ENCODE peak calls at places on chromosomes 1 and 21, in five cellular contexts. One of them, this sample, is unnamed.

GRCh38 chr1:68116643-68117235 is 66.3 kb upstream of the DIRAS3 start:
- DNase-seq in A549: peak; percentile 38
- DNase-seq in psoas muscle: no peak
- DNase-seq in H9: no peak
- DNase-seq in lower lobe of right lung: no peak
- DNase-seq in this sample: peak; percentile 72

GRCh38 chr21:25831300-25831699 is 96.5 kb downstream of the GABPA start:
- DNase-seq in lower lobe of right lung: no peak
- DNase-seq in psoas muscle: no peak
- DNase-seq in H9: no peak
- DNase-seq in A549: no peak
- DNase-seq in this sample: no peak

GRCh38 chr1:175197536-175197935 is 5.0 kb upstream of the KIAA0040 start:
- DNase-seq in psoas muscle: no peak
- DNase-seq in H9: no peak
- DNase-seq in A549: peak; percentile 26
- DNase-seq in lower lobe of right lung: no peak
- DNase-seq in this sample: no peak

GRCh38 chr21:42291003-42291750 is 24.0 kb downstream of the TFF3 start:
- DNase-seq in A549: no peak
- DNase-seq in H9: no peak
- DNase-seq in psoas muscle: no peak
- DNase-seq in lower lobe of right lung: no peak
- DNase-seq in this sample: no peak

GRCh38 chr1:77958391-77958790 is 20.5 kb downstream of the FUBP1 start:
- DNase-seq in psoas muscle: no peak
- DNase-seq in H9: no peak
- DNase-seq in lower lobe of right lung: no peak
- DNase-seq in A549: no peak
- DNase-seq in this sample: no peak

GRCh38 chr1:245407983-245408382 is 253.2 kb downstream of the KIF26B start:
- DNase-seq in A549: no peak
- DNase-seq in H9: no peak
- DNase-seq in lower lobe of right lung: no peak
- DNase-seq in psoas muscle: no peak
- DNase-seq in this sample: no peak

GRCh38 chr1:14138135-14138506 is 438.1 kb downstream of the PRDM2 start:
- DNase-seq in psoas muscle: no peak
- DNase-seq in A549: no peak
- DNase-seq in H9: no peak
- DNase-seq in lower lobe of right lung: no peak
- DNase-seq in this sample: no peak

GRCh38 chr1:66725885-66726665 is 26.2 kb upstream of the DYNLT5 start:
- DNase-seq in H9: peak; percentile 72
- DNase-seq in lower lobe of right lung: no peak
- DNase-seq in psoas muscle: peak; percentile 52
- DNase-seq in A549: peak; percentile 49
- DNase-seq in this sample: peak; percentile 89

GRCh38 chr1:1759456-1760344 is 18.6 kb downstream of the NADK start:
- DNase-seq in A549: no peak
- DNase-seq in H9: no peak
- DNase-seq in lower lobe of right lung: no peak
- DNase-seq in psoas muscle: no peak
- DNase-seq in this sample: no peak

GRCh38 chr1:229230893-229231753 is 39.8 kb upstream of the RAB4A start:
- DNase-seq in psoas muscle: no peak
- DNase-seq in A549: peak; percentile 62
- DNase-seq in H9: no peak
- DNase-seq in lower lobe of right lung: no peak
- DNase-seq in this sample: peak; percentile 94

GRCh38 chr1:103125219-103125618 is 16.9 kb upstream of the COL11A1 start:
- DNase-seq in psoas muscle: no peak
- DNase-seq in H9: no peak
- DNase-seq in A549: no peak
- DNase-seq in lower lobe of right lung: no peak
- DNase-seq in this sample: no peak

GRCh38 chr1:75643460-75643859 is 32.5 kb upstream of the SLC44A5 start:
- DNase-seq in H9: no peak
- DNase-seq in psoas muscle: no peak
- DNase-seq in A549: no peak
- DNase-seq in lower lobe of right lung: no peak
- DNase-seq in this sample: peak; percentile 51

GRCh38 chr1:32334864-32335618 is 992 bp downstream of the MARCKSL1 start:
- DNase-seq in H9: no peak
- DNase-seq in lower lobe of right lung: peak; percentile 71
- DNase-seq in psoas muscle: peak; percentile 61
- DNase-seq in A549: peak; percentile 26
- DNase-seq in this sample: peak; percentile 76

DNA sequence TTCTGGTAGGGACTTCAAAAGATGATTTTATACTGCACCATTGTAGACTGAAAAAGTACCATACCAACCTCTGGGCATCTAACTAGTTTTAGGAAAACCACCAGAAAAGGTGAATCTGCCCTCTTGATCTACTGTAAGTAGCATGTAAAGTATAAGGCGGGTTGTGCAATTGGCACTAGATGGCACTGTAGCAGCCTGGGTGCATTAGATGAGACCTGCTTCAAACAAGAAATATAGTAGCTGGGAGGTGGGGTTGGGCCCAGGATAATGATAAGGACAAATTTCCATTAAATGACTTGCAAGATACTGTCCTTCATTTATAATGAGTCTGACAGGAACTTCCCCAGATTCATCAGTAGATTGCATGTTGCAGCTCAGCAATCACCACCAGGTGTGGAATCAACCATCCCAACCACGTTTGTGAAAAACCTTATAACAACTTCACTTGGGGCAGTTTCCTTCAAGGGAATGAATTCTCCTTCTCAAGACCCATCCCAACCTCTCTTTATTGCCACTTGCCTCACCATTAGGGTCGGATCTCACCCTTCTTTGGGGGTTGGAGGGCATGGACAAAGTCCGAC is 37.3 kb upstream of the IL10 start:
- DNase-seq in lower lobe of right lung: no peak
- DNase-seq in A549: peak; percentile 44
- DNase-seq in psoas muscle: no peak
- DNase-seq in H9: no peak
- DNase-seq in this sample: peak; percentile 41
- TF ChIP-seq CTCF in lower lobe of right lung: no peak
- TF ChIP-seq CTCF in A549: peak; percentile 47
- TF ChIP-seq CTCF in psoas muscle: peak; percentile 15
- TF ChIP-seq CTCF in H9: peak; percentile 64
- TF ChIP-seq CTCF in this sample: peak; percentile 63

GRCh38 chr1:237655778-237656177 is 234.9 kb downstream of the ZP4 start:
- DNase-seq in H9: no peak
- DNase-seq in lower lobe of right lung: no peak
- DNase-seq in psoas muscle: no peak
- DNase-seq in A549: no peak
- DNase-seq in this sample: no peak
- H3K27ac ChIP-seq in H9: no peak overlapping the region
- H3K27ac ChIP-seq in lower lobe of right lung: no peak overlapping the region
- H3K27ac ChIP-seq in psoas muscle: no peak overlapping the region
- H3K27ac ChIP-seq in A549: no peak overlapping the region
- H3K27ac ChIP-seq in this sample: no peak overlapping the region

DNA sequence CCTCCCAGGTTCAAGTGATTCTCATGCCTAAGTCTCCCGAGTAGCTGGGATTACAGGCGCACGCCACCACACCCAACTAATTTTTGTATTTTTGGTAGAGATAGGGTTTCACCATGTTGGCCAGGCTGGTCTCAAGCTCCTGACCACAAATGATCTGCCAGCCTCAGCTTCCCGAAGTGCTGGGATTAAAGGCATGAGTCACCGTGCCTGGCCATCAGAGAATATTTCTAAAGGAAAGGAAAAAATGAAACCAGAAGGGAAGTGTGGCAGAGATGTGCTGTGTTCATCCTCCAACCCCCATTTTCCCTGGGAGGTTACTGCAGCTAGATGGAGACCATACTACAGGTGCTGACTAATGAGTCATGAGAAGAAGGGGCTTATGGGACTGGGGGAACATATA is 964.1 kb downstream of the TTLL7 start:
- DNase-seq in lower lobe of right lung: no peak
- DNase-seq in A549: no peak
- DNase-seq in H9: no peak
- DNase-seq in psoas muscle: no peak
- DNase-seq in this sample: no peak
- H3K9me3 ChIP-seq in lower lobe of right lung: no peaks in the 10 kb centered on the region
- H3K9me3 ChIP-seq in A549: no peaks in the 10 kb centered on the region
- H3K9me3 ChIP-seq in H9: no peaks in the 10 kb centered on the region
- H3K9me3 ChIP-seq in psoas muscle: no peaks in the 10 kb centered on the region
- H3K9me3 ChIP-seq in this sample: no peaks in the 10 kb centered on the region

GRCh38 chr1:86650065-86650464 is 54.3 kb upstream of the SH3GLB1 start:
- DNase-seq in H9: no peak
- DNase-seq in psoas muscle: no peak
- DNase-seq in A549: no peak
- DNase-seq in lower lobe of right lung: no peak
- DNase-seq in this sample: no peak
- TF ChIP-seq CTCF in H9: peak; percentile 53
- TF ChIP-seq CTCF in psoas muscle: no peak
- TF ChIP-seq CTCF in A549: no peak
- TF ChIP-seq CTCF in lower lobe of right lung: no peak
- TF ChIP-seq CTCF in this sample: no peak

DNA sequence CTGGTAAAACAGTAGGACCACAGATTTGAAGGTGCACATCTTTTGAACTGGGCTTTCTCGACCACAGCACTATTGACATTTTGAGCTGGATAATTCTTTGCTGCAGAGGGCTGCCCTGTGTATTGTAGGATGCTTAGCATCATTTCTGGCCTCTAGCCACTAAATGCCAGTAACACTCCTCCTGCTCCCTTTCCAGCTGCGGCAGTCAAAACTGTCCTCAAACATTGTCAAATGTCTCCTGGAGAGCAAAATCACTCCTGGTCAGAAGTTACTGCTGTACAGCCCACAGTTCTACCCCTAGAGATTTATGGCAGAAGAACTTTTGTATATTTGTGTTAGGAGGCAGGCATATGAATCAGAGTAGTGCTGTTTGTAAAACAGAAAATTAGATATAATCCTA is 836.8 kb downstream of the PLA2G4A start:
- DNase-seq in A549: no peak
- DNase-seq in H9: no peak
- DNase-seq in psoas muscle: no peak
- DNase-seq in lower lobe of right lung: no peak
- DNase-seq in this sample: no peak
- H3K27ac ChIP-seq in A549: no peak overlapping the region
- H3K27ac ChIP-seq in H9: no peak overlapping the region
- H3K27ac ChIP-seq in psoas muscle: no peak overlapping the region
- H3K27ac ChIP-seq in lower lobe of right lung: no peak overlapping the region
- H3K27ac ChIP-seq in this sample: no peak overlapping the region

GRCh38 chr1:4023678-4024077 is 123.6 kb upstream of the C1orf174 start:
- DNase-seq in psoas muscle: no peak
- DNase-seq in A549: no peak
- DNase-seq in H9: no peak
- DNase-seq in lower lobe of right lung: no peak
- DNase-seq in this sample: no peak
- H3K9me3 ChIP-seq in psoas muscle: no peaks in the 10 kb centered on the region
- H3K9me3 ChIP-seq in A549: no peaks in the 10 kb centered on the region
- H3K9me3 ChIP-seq in H9: no peaks in the 10 kb centered on the region
- H3K9me3 ChIP-seq in lower lobe of right lung: no peaks in the 10 kb centered on the region
- H3K9me3 ChIP-seq in this sample: no peaks in the 10 kb centered on the region

GRCh38 chr1:180243517-180244221 is 13.6 kb downstream of the LHX4 start:
- DNase-seq in psoas muscle: no peak
- DNase-seq in lower lobe of right lung: peak; percentile 4
- DNase-seq in A549: peak; percentile 38
- DNase-seq in H9: no peak
- DNase-seq in this sample: no peak
- TF ChIP-seq CTCF in psoas muscle: no peak
- TF ChIP-seq CTCF in lower lobe of right lung: no peak
- TF ChIP-seq CTCF in A549: no peak
- TF ChIP-seq CTCF in H9: no peak
- TF ChIP-seq CTCF in this sample: no peak

DNA sequence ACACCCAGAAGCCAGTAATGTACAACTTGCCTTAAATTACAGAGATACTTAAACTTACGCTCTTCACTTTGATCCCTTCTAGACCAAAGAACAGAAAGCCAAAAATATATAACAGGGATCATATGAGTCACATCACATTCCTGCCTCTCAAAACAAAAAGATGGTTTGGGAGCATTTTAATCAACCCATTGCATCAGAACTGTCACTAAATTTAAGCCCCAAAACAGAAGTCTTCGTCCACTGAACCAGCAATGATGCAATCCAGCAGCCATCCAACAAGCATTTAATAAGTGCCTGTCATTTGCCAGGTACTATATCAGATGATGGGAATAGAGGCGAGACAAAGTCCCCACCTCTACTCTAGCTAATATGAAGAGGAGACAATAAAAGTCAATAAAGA is 42.7 kb upstream of the GLIS1 start:
- DNase-seq in lower lobe of right lung: no peak
- DNase-seq in A549: no peak
- DNase-seq in H9: no peak
- DNase-seq in psoas muscle: no peak
- DNase-seq in this sample: peak; percentile 4
- H3K27ac ChIP-seq in lower lobe of right lung: no peak overlapping the region
- H3K27ac ChIP-seq in A549: no peak overlapping the region
- H3K27ac ChIP-seq in H9: no peak overlapping the region
- H3K27ac ChIP-seq in psoas muscle: no peak overlapping the region
- H3K27ac ChIP-seq in this sample: no peak overlapping the region

GRCh38 chr1:185648858-185649589 is 85.2 kb upstream of the HMCN1 start:
- DNase-seq in H9: no peak
- DNase-seq in A549: no peak
- DNase-seq in psoas muscle: no peak
- DNase-seq in lower lobe of right lung: no peak
- DNase-seq in this sample: no peak
- H3K9me3 ChIP-seq in H9: peaks cover 17% of the 10 kb centered on the region
- H3K9me3 ChIP-seq in A549: peaks cover 21% of the 10 kb centered on the region
- H3K9me3 ChIP-seq in psoas muscle: peaks cover 6% of the 10 kb centered on the region
- H3K9me3 ChIP-seq in lower lobe of right lung: peaks cover 6% of the 10 kb centered on the region
- H3K9me3 ChIP-seq in this sample: peaks cover 16% of the 10 kb centered on the region